ENCODE peak calls at places on chromosome 17, in five cellular contexts. One of them, this sample, is unnamed.

GRCh38 chr17:51359055-51359454 is 98.7 kb downstream of the UTP18 start:
- DNase-seq in K562: no peak
- DNase-seq in esophagus muscularis mucosa: no peak
- DNase-seq in SK-N-SH: no peak
- DNase-seq in spleen: no peak
- DNase-seq in this sample: no peak

GRCh38 chr17:6269474-6269873 is 165.4 kb downstream of the AIPL1 start:
- DNase-seq in SK-N-SH: no peak
- DNase-seq in esophagus muscularis mucosa: no peak
- DNase-seq in spleen: no peak
- DNase-seq in K562: peak; percentile 27
- DNase-seq in this sample: peak; percentile 10

GRCh38 chr17:45296003-45296832 is 20.6 kb downstream of the MAP3K14 start:
- DNase-seq in SK-N-SH: no peak
- DNase-seq in K562: no peak
- DNase-seq in esophagus muscularis mucosa: no peak
- DNase-seq in spleen: peak; percentile 85
- DNase-seq in this sample: peak; percentile 68

GRCh38 chr17:16351831-16352230 is 1.4 kb downstream of the CENPV start:
- DNase-seq in spleen: no peak
- DNase-seq in esophagus muscularis mucosa: no peak
- DNase-seq in SK-N-SH: no peak
- DNase-seq in K562: no peak
- DNase-seq in this sample: no peak

GRCh38 chr17:29117440-29117753 is 62.8 kb downstream of the MYO18A start:
- DNase-seq in spleen: no peak
- DNase-seq in K562: no peak
- DNase-seq in esophagus muscularis mucosa: no peak
- DNase-seq in SK-N-SH: no peak
- DNase-seq in this sample: no peak

GRCh38 chr17:62178579-62178978 is 113.5 kb upstream of the MED13 start:
- DNase-seq in SK-N-SH: no peak
- DNase-seq in K562: no peak
- DNase-seq in spleen: no peak
- DNase-seq in esophagus muscularis mucosa: no peak
- DNase-seq in this sample: no peak

GRCh38 chr17:16342979-16343378 is 10.3 kb downstream of the CENPV start:
- DNase-seq in SK-N-SH: no peak
- DNase-seq in esophagus muscularis mucosa: no peak
- DNase-seq in spleen: no peak
- DNase-seq in K562: no peak
- DNase-seq in this sample: no peak

GRCh38 chr17:63537001-63537400 is 13.3 kb upstream of the DCAF7 start:
- DNase-seq in SK-N-SH: peak; percentile 54
- DNase-seq in K562: no peak
- DNase-seq in spleen: no peak
- DNase-seq in esophagus muscularis mucosa: no peak
- DNase-seq in this sample: no peak

GRCh38 chr17:29376667-29377268 is 13.4 kb upstream of the TAOK1 start:
- DNase-seq in spleen: no peak
- DNase-seq in SK-N-SH: no peak
- DNase-seq in esophagus muscularis mucosa: no peak
- DNase-seq in K562: peak; percentile 19
- DNase-seq in this sample: no peak

GRCh38 chr17:77842906-77843249 is 115.6 kb upstream of the TNRC6C start:
- DNase-seq in esophagus muscularis mucosa: no peak
- DNase-seq in SK-N-SH: no peak
- DNase-seq in spleen: peak; percentile 41
- DNase-seq in K562: no peak
- DNase-seq in this sample: no peak

GRCh38 chr17:30229012-30229411 is 6.5 kb downstream of the SLC6A4 start:
- DNase-seq in spleen: peak; percentile 13
- DNase-seq in SK-N-SH: no peak
- DNase-seq in K562: no peak
- DNase-seq in esophagus muscularis mucosa: no peak
- DNase-seq in this sample: peak; percentile 30

GRCh38 chr17:5711344-5711743 is 127.0 kb upstream of the NLRP1 start:
- DNase-seq in esophagus muscularis mucosa: no peak
- DNase-seq in SK-N-SH: no peak
- DNase-seq in K562: no peak
- DNase-seq in spleen: no peak
- DNase-seq in this sample: no peak

GRCh38 chr17:77428901-77429734 is 288.3 kb downstream of the SEC14L1 start:
- DNase-seq in spleen: no peak
- DNase-seq in K562: no peak
- DNase-seq in esophagus muscularis mucosa: no peak
- DNase-seq in SK-N-SH: peak; percentile 51
- DNase-seq in this sample: no peak

GRCh38 chr17:45912319-45912718 is 18.0 kb downstream of the MAPT start:
- DNase-seq in K562: no peak
- DNase-seq in esophagus muscularis mucosa: no peak
- DNase-seq in spleen: no peak
- DNase-seq in SK-N-SH: no peak
- DNase-seq in this sample: no peak

GRCh38 chr17:65850486-65850885 is 289.0 kb upstream of the AXIN2 start:
- DNase-seq in K562: no peak
- DNase-seq in spleen: no peak
- DNase-seq in esophagus muscularis mucosa: no peak
- DNase-seq in SK-N-SH: no peak
- DNase-seq in this sample: no peak

GRCh38 chr17:78341559-78342437 is 18.1 kb downstream of the SOCS3 start:
- DNase-seq in SK-N-SH: peak; percentile 97
- DNase-seq in esophagus muscularis mucosa: no peak
- DNase-seq in spleen: peak; percentile 92
- DNase-seq in K562: peak; percentile 57
- DNase-seq in this sample: peak; percentile 80

GRCh38 chr17:7007143-7007542 is 5.3 kb upstream of the RNASEK start:
- DNase-seq in K562: peak; percentile 35
- DNase-seq in esophagus muscularis mucosa: no peak
- DNase-seq in spleen: no peak
- DNase-seq in SK-N-SH: no peak
- DNase-seq in this sample: no peak

GRCh38 chr17:51948128-51948527 is 210.4 kb downstream of the CA10 start:
- DNase-seq in spleen: no peak
- DNase-seq in K562: no peak
- DNase-seq in SK-N-SH: no peak
- DNase-seq in esophagus muscularis mucosa: no peak
- DNase-seq in this sample: peak; percentile 8

GRCh38 chr17:79706931-79707382 is 23.8 kb upstream of the ENPP7 start:
- DNase-seq in spleen: no peak
- DNase-seq in SK-N-SH: no peak
- DNase-seq in K562: no peak
- DNase-seq in esophagus muscularis mucosa: no peak
- DNase-seq in this sample: peak; percentile 19

GRCh38 chr17:13429201-13429600 is 172.5 kb downstream of the HS3ST3A1 start:
- DNase-seq in SK-N-SH: peak; percentile 63
- DNase-seq in K562: no peak
- DNase-seq in esophagus muscularis mucosa: peak; percentile 39
- DNase-seq in spleen: no peak
- DNase-seq in this sample: no peak

GRCh38 chr17:59219992-59220327 is 351 bp upstream of the GDPD1 start:
- DNase-seq in spleen: no peak
- DNase-seq in esophagus muscularis mucosa: no peak
- DNase-seq in SK-N-SH: no peak
- DNase-seq in K562: no peak
- DNase-seq in this sample: no peak

GRCh38 chr17:6471531-6472465 is 27.5 kb downstream of the PIMREG start:
- DNase-seq in spleen: no peak
- DNase-seq in K562: no peak
- DNase-seq in SK-N-SH: no peak
- DNase-seq in esophagus muscularis mucosa: no peak
- DNase-seq in this sample: no peak

GRCh38 chr17:49987681-49988441 is 7.2 kb downstream of the DLX3 start:
- DNase-seq in esophagus muscularis mucosa: no peak
- DNase-seq in K562: no peak
- DNase-seq in SK-N-SH: peak; percentile 74
- DNase-seq in spleen: no peak
- DNase-seq in this sample: no peak

GRCh38 chr17:79353548-79353947 is 257.3 kb downstream of the RBFOX3 start:
- DNase-seq in SK-N-SH: no peak
- DNase-seq in K562: no peak
- DNase-seq in spleen: no peak
- DNase-seq in esophagus muscularis mucosa: no peak
- DNase-seq in this sample: no peak

GRCh38 chr17:44000141-44000860 is 4.1 kb upstream of the NAGS start:
- DNase-seq in spleen: no peak
- DNase-seq in SK-N-SH: peak; percentile 34
- DNase-seq in K562: peak; percentile 52
- DNase-seq in esophagus muscularis mucosa: no peak
- DNase-seq in this sample: no peak

GRCh38 chr17:3808701-3809100 is 7.7 kb upstream of the ITGAE start:
- DNase-seq in SK-N-SH: no peak
- DNase-seq in esophagus muscularis mucosa: no peak
- DNase-seq in spleen: no peak
- DNase-seq in K562: no peak
- DNase-seq in this sample: no peak

GRCh38 chr17:41835214-41835799 is 725 bp downstream of the NT5C3B start:
- DNase-seq in K562: no peak
- DNase-seq in spleen: peak; percentile 77
- DNase-seq in SK-N-SH: no peak
- DNase-seq in esophagus muscularis mucosa: no peak
- DNase-seq in this sample: no peak

GRCh38 chr17:37698856-37699255 is 46.0 kb downstream of the HNF1B start:
- DNase-seq in K562: no peak
- DNase-seq in esophagus muscularis mucosa: no peak
- DNase-seq in spleen: no peak
- DNase-seq in SK-N-SH: no peak
- DNase-seq in this sample: no peak

GRCh38 chr17:19485800-19486340 is 47.8 kb upstream of the SLC47A1 start:
- DNase-seq in SK-N-SH: no peak
- DNase-seq in K562: no peak
- DNase-seq in spleen: peak; percentile 6
- DNase-seq in esophagus muscularis mucosa: no peak
- DNase-seq in this sample: no peak

GRCh38 chr17:75130632-75131277 is 787 bp downstream of the NT5C start:
- DNase-seq in K562: peak; percentile 84
- DNase-seq in SK-N-SH: peak; percentile 91
- DNase-seq in spleen: peak; percentile 86
- DNase-seq in esophagus muscularis mucosa: no peak
- DNase-seq in this sample: peak; percentile 62

GRCh38 chr17:3666516-3666915 is 1.9 kb downstream of the TAX1BP3 start:
- DNase-seq in esophagus muscularis mucosa: no peak
- DNase-seq in K562: no peak
- DNase-seq in SK-N-SH: no peak
- DNase-seq in spleen: no peak
- DNase-seq in this sample: no peak

GRCh38 chr17:75371339-75371738 is 34.1 kb downstream of the GRB2 start:
- DNase-seq in esophagus muscularis mucosa: no peak
- DNase-seq in spleen: no peak
- DNase-seq in SK-N-SH: no peak
- DNase-seq in K562: no peak
- DNase-seq in this sample: no peak

GRCh38 chr17:80827646-80828643 is 163.7 kb upstream of the CHMP6 start:
- DNase-seq in spleen: peak; percentile 59
- DNase-seq in K562: no peak
- DNase-seq in SK-N-SH: no peak
- DNase-seq in esophagus muscularis mucosa: no peak
- DNase-seq in this sample: no peak

GRCh38 chr17:10761281-10761680 is 31.5 kb upstream of the TMEM220 start:
- DNase-seq in SK-N-SH: no peak
- DNase-seq in spleen: no peak
- DNase-seq in esophagus muscularis mucosa: no peak
- DNase-seq in K562: no peak
- DNase-seq in this sample: no peak

GRCh38 chr17:35371934-35372333 is 1.5 kb downstream of the SLFN11 start:
- DNase-seq in SK-N-SH: no peak
- DNase-seq in spleen: no peak
- DNase-seq in esophagus muscularis mucosa: no peak
- DNase-seq in K562: no peak
- DNase-seq in this sample: no peak
- H3K4me3 ChIP-seq in SK-N-SH: no peak overlapping the region
- H3K4me3 ChIP-seq in spleen: no peak overlapping the region
- H3K4me3 ChIP-seq in esophagus muscularis mucosa: no peak overlapping the region
- H3K4me3 ChIP-seq in K562: no peak overlapping the region
- H3K4me3 ChIP-seq in this sample: peak overlapping the region; percentile 68

GRCh38 chr17:8041980-8042379 is 3.1 kb downstream of the ALOX15B start:
- DNase-seq in K562: no peak
- DNase-seq in SK-N-SH: no peak
- DNase-seq in spleen: no peak
- DNase-seq in esophagus muscularis mucosa: no peak
- DNase-seq in this sample: no peak

GRCh38 chr17:8044819-8045810 is 6.3 kb downstream of the ALOX15B start:
- DNase-seq in K562: no peak
- DNase-seq in esophagus muscularis mucosa: no peak
- DNase-seq in spleen: no peak
- DNase-seq in SK-N-SH: no peak
- DNase-seq in this sample: no peak

GRCh38 chr17:8039611-8040168 is 831 bp downstream of the ALOX15B start:
- DNase-seq in esophagus muscularis mucosa: no peak
- DNase-seq in SK-N-SH: no peak
- DNase-seq in K562: no peak
- DNase-seq in spleen: no peak
- DNase-seq in this sample: no peak

GRCh38 chr17:8038954-8039610 is at the start of gene ALOX15B:
- DNase-seq in SK-N-SH: no peak
- DNase-seq in spleen: no peak
- DNase-seq in esophagus muscularis mucosa: no peak
- DNase-seq in K562: no peak
- DNase-seq in this sample: peak; percentile 86

GRCh38 chr17:8041249-8041928 is 2.5 kb downstream of the ALOX15B start:
- DNase-seq in esophagus muscularis mucosa: no peak
- DNase-seq in spleen: no peak
- DNase-seq in K562: peak; percentile 60
- DNase-seq in SK-N-SH: peak; percentile 73
- DNase-seq in this sample: peak; percentile 56
- TF ChIP-seq POLR2AphosphoS5 in esophagus muscularis mucosa: peak; percentile 69
- TF ChIP-seq POLR2AphosphoS5 in spleen: no peak
- TF ChIP-seq POLR2AphosphoS5 in K562: no peak
- TF ChIP-seq POLR2AphosphoS5 in SK-N-SH: no peak
- TF ChIP-seq POLR2AphosphoS5 in this sample: peak; percentile 49

DNA sequence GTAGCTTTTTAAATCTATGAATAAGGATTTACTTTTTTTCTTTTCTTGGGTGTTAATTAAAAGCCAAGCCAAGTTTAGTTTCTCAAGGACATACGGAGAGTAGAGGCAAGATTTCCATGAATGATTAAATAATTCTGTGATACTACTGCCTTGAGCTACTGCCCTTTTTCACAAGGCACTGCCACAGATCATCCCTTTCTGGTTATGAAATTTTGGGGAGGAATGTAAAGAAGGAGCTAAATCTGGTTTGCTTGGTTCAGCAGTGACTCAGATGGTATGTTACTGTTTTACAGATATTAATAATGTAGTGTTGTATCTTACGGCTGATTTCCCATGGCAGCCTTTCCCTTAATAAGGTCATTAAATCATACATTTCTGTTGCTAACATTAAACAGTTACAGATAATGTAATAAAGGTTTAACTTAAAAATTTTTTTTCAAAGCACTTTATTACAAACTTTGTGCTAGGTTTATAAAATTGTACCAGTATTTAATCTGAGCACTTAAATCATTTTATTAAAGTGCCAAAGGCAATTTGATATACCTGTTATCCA is 2.6 kb downstream of the WSB1 start:
- DNase-seq in SK-N-SH: no peak
- DNase-seq in K562: no peak
- DNase-seq in spleen: no peak
- DNase-seq in esophagus muscularis mucosa: no peak
- DNase-seq in this sample: no peak
- H3K4me3 ChIP-seq in SK-N-SH: peak overlapping the region; percentile 87
- H3K4me3 ChIP-seq in K562: peak overlapping the region; percentile 93
- H3K4me3 ChIP-seq in spleen: peak overlapping the region; percentile 79
- H3K4me3 ChIP-seq in esophagus muscularis mucosa: peak overlapping the region; percentile 98
- H3K4me3 ChIP-seq in this sample: peak overlapping the region; percentile 76

GRCh38 chr17:31678431-31678830 is 180.6 kb downstream of the COPRS start:
- DNase-seq in SK-N-SH: no peak
- DNase-seq in esophagus muscularis mucosa: no peak
- DNase-seq in K562: no peak
- DNase-seq in spleen: no peak
- DNase-seq in this sample: no peak
- TF ChIP-seq POLR2AphosphoS5 in SK-N-SH: no peak
- TF ChIP-seq POLR2AphosphoS5 in esophagus muscularis mucosa: no peak
- TF ChIP-seq POLR2AphosphoS5 in K562: no peak
- TF ChIP-seq POLR2AphosphoS5 in spleen: no peak
- TF ChIP-seq POLR2AphosphoS5 in this sample: no peak

This sample was measured in transverse colon.